ENCODE peak calls at places on chromosome 4, in six cellular contexts. One of them, this sample, is unnamed.

GRCh38 chr4:121213940-121214339 is 49.8 kb upstream of the TNIP3 start:
- DNase-seq in A549: no peak
- DNase-seq in lung: no peak
- DNase-seq in fibroblast of the aortic adventitia: no peak
- DNase-seq in IMR-90: no peak
- DNase-seq in astrocyte of the spinal cord: no peak
- DNase-seq in this sample: no peak

GRCh38 chr4:127782275-127783025 is at the start of gene HSPA4L:
- DNase-seq in A549: peak; percentile 72
- DNase-seq in lung: no peak
- DNase-seq in fibroblast of the aortic adventitia: peak; percentile 59
- DNase-seq in IMR-90: peak; percentile 45
- DNase-seq in astrocyte of the spinal cord: peak; percentile 37
- DNase-seq in this sample: peak; percentile 28

GRCh38 chr4:1255151-1255550 is 6.2 kb upstream of the CTBP1 start:
- DNase-seq in A549: no peak
- DNase-seq in lung: no peak
- DNase-seq in fibroblast of the aortic adventitia: peak; percentile 36
- DNase-seq in IMR-90: no peak
- DNase-seq in astrocyte of the spinal cord: no peak
- DNase-seq in this sample: no peak

GRCh38 chr4:98908182-98908581 is 20.8 kb downstream of the EIF4E start:
- DNase-seq in A549: no peak
- DNase-seq in lung: no peak
- DNase-seq in fibroblast of the aortic adventitia: no peak
- DNase-seq in IMR-90: peak; percentile 4
- DNase-seq in astrocyte of the spinal cord: no peak
- DNase-seq in this sample: no peak

GRCh38 chr4:188780686-188781085 is 641.4 kb downstream of the TRIML1 start:
- DNase-seq in A549: no peak
- DNase-seq in lung: no peak
- DNase-seq in fibroblast of the aortic adventitia: no peak
- DNase-seq in IMR-90: no peak
- DNase-seq in astrocyte of the spinal cord: no peak
- DNase-seq in this sample: no peak

GRCh38 chr4:70938087-70938486 is 35.9 kb downstream of the MOB1B start:
- DNase-seq in A549: no peak
- DNase-seq in lung: no peak
- DNase-seq in fibroblast of the aortic adventitia: no peak
- DNase-seq in IMR-90: no peak
- DNase-seq in astrocyte of the spinal cord: no peak
- DNase-seq in this sample: no peak

GRCh38 chr4:186021461-186022167 is 47.3 kb upstream of the TLR3 start:
- DNase-seq in A549: peak; percentile 21
- DNase-seq in lung: no peak
- DNase-seq in fibroblast of the aortic adventitia: peak; percentile 59
- DNase-seq in IMR-90: peak; percentile 20
- DNase-seq in astrocyte of the spinal cord: peak; percentile 71
- DNase-seq in this sample: no peak

GRCh38 chr4:185394568-185395254 is 1.0 kb downstream of the LRP2BP start:
- DNase-seq in A549: no peak
- DNase-seq in lung: no peak
- DNase-seq in fibroblast of the aortic adventitia: no peak
- DNase-seq in IMR-90: no peak
- DNase-seq in astrocyte of the spinal cord: no peak
- DNase-seq in this sample: no peak

GRCh38 chr4:52989865-52990264 is 127.7 kb downstream of the RASL11B start:
- DNase-seq in A549: no peak
- DNase-seq in lung: no peak
- DNase-seq in fibroblast of the aortic adventitia: no peak
- DNase-seq in IMR-90: no peak
- DNase-seq in astrocyte of the spinal cord: no peak
- DNase-seq in this sample: no peak

GRCh38 chr4:2413821-2414610 is 4.4 kb downstream of the ZFYVE28 start:
- DNase-seq in A549: no peak
- DNase-seq in lung: no peak
- DNase-seq in fibroblast of the aortic adventitia: peak; percentile 32
- DNase-seq in IMR-90: no peak
- DNase-seq in astrocyte of the spinal cord: no peak
- DNase-seq in this sample: no peak

GRCh38 chr4:16082424-16083216 is 1.2 kb downstream of the PROM1 start:
- DNase-seq in A549: no peak
- DNase-seq in lung: peak; percentile 34
- DNase-seq in fibroblast of the aortic adventitia: no peak
- DNase-seq in IMR-90: no peak
- DNase-seq in astrocyte of the spinal cord: no peak
- DNase-seq in this sample: no peak

GRCh38 chr4:54913751-54914526 is 211.5 kb downstream of the KDR start:
- DNase-seq in A549: no peak
- DNase-seq in lung: no peak
- DNase-seq in fibroblast of the aortic adventitia: no peak
- DNase-seq in IMR-90: no peak
- DNase-seq in astrocyte of the spinal cord: no peak
- DNase-seq in this sample: no peak

GRCh38 chr4:184745747-184746531 is 12.0 kb upstream of the CENPU start:
- DNase-seq in A549: peak; percentile 59
- DNase-seq in lung: peak; percentile 72
- DNase-seq in fibroblast of the aortic adventitia: peak; percentile 92
- DNase-seq in IMR-90: peak; percentile 76
- DNase-seq in astrocyte of the spinal cord: peak; percentile 80
- DNase-seq in this sample: peak; percentile 76

GRCh38 chr4:183602444-183603102 is 56.4 kb downstream of the RWDD4 start:
- DNase-seq in A549: peak; percentile 14
- DNase-seq in lung: no peak
- DNase-seq in fibroblast of the aortic adventitia: peak; percentile 50
- DNase-seq in IMR-90: peak; percentile 33
- DNase-seq in astrocyte of the spinal cord: no peak
- DNase-seq in this sample: no peak

GRCh38 chr4:69098470-69098869 is 2.2 kb downstream of the UGT2B7 start:
- DNase-seq in A549: peak; percentile 69
- DNase-seq in lung: no peak
- DNase-seq in fibroblast of the aortic adventitia: no peak
- DNase-seq in IMR-90: no peak
- DNase-seq in astrocyte of the spinal cord: no peak
- DNase-seq in this sample: no peak

GRCh38 chr4:150286656-150287055 is 208.4 kb downstream of the DCLK2 start:
- DNase-seq in A549: no peak
- DNase-seq in lung: no peak
- DNase-seq in fibroblast of the aortic adventitia: no peak
- DNase-seq in IMR-90: no peak
- DNase-seq in astrocyte of the spinal cord: no peak
- DNase-seq in this sample: no peak

GRCh38 chr4:3439391-3439790 is 2.4 kb upstream of the HGFAC start:
- DNase-seq in A549: no peak
- DNase-seq in lung: no peak
- DNase-seq in fibroblast of the aortic adventitia: no peak
- DNase-seq in IMR-90: no peak
- DNase-seq in astrocyte of the spinal cord: no peak
- DNase-seq in this sample: no peak

GRCh38 chr4:102734591-102735385 is 26.0 kb downstream of the MANBA start:
- DNase-seq in A549: no peak
- DNase-seq in lung: no peak
- DNase-seq in fibroblast of the aortic adventitia: no peak
- DNase-seq in IMR-90: peak; percentile 84
- DNase-seq in astrocyte of the spinal cord: peak; percentile 15
- DNase-seq in this sample: peak; percentile 51

GRCh38 chr4:4425119-4425690 is 38.3 kb downstream of the NSG1 start:
- DNase-seq in A549: no peak
- DNase-seq in lung: no peak
- DNase-seq in fibroblast of the aortic adventitia: no peak
- DNase-seq in IMR-90: peak; percentile 11
- DNase-seq in astrocyte of the spinal cord: no peak
- DNase-seq in this sample: no peak

GRCh38 chr4:169143335-169143734 is 127.4 kb downstream of the SH3RF1 start:
- DNase-seq in A549: no peak
- DNase-seq in lung: no peak
- DNase-seq in fibroblast of the aortic adventitia: no peak
- DNase-seq in IMR-90: no peak
- DNase-seq in astrocyte of the spinal cord: no peak
- DNase-seq in this sample: no peak

GRCh38 chr4:167144605-167145004 is 89.7 kb downstream of the SPOCK3 start:
- DNase-seq in A549: no peak
- DNase-seq in lung: no peak
- DNase-seq in fibroblast of the aortic adventitia: no peak
- DNase-seq in IMR-90: no peak
- DNase-seq in astrocyte of the spinal cord: no peak
- DNase-seq in this sample: no peak

GRCh38 chr4:146638801-146639351 is at the start of gene POU4F2:
- DNase-seq in A549: no peak
- DNase-seq in lung: no peak
- DNase-seq in fibroblast of the aortic adventitia: no peak
- DNase-seq in IMR-90: no peak
- DNase-seq in astrocyte of the spinal cord: peak; percentile 25
- DNase-seq in this sample: no peak

GRCh38 chr4:1115528-1116293 is 2.3 kb upstream of the RNF212 start:
- DNase-seq in A549: no peak
- DNase-seq in lung: no peak
- DNase-seq in fibroblast of the aortic adventitia: no peak
- DNase-seq in IMR-90: no peak
- DNase-seq in astrocyte of the spinal cord: no peak
- DNase-seq in this sample: no peak

GRCh38 chr4:173522160-173522873 is 7.7 kb downstream of the HAND2 start:
- DNase-seq in A549: no peak
- DNase-seq in lung: no peak
- DNase-seq in fibroblast of the aortic adventitia: peak; percentile 96
- DNase-seq in IMR-90: peak; percentile 85
- DNase-seq in astrocyte of the spinal cord: peak; percentile 77
- DNase-seq in this sample: no peak
- H3K4me3 ChIP-seq in A549: no peak overlapping the region
- H3K4me3 ChIP-seq in lung: no peak overlapping the region
- H3K4me3 ChIP-seq in fibroblast of the aortic adventitia: peak overlapping the region; percentile 94
- H3K4me3 ChIP-seq in IMR-90: peak overlapping the region; percentile 35
- H3K4me3 ChIP-seq in astrocyte of the spinal cord: peak overlapping the region; percentile 39
- H3K4me3 ChIP-seq in this sample: peak overlapping the region; percentile 55

DNA sequence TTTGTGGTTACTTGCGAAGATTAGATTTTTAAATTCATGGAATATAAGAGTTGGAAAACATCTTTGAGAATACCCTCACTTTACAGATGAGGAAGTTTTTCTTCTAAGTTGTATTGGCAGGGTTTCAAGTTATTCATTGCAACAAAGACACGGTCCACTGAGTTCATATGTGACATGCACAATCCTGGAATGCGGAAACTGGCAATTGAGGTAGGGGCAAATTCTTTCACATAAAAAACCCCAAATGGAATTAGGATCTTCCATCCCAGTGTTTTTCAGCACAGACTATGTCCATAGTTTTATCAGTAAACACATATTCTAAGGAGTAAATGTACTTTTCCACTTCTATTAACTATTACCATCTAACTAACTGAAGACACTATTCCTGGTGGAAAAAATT is 81.8 kb upstream of the NAP1L5 start:
- DNase-seq in A549: no peak
- DNase-seq in lung: no peak
- DNase-seq in fibroblast of the aortic adventitia: peak; percentile 57
- DNase-seq in IMR-90: peak; percentile 23
- DNase-seq in astrocyte of the spinal cord: peak; percentile 73
- DNase-seq in this sample: peak; percentile 69
- TF ChIP-seq CTCF in A549: no peak
- TF ChIP-seq CTCF in lung: no peak
- TF ChIP-seq CTCF in fibroblast of the aortic adventitia: no peak
- TF ChIP-seq CTCF in IMR-90: no peak
- TF ChIP-seq CTCF in astrocyte of the spinal cord: no peak
- TF ChIP-seq CTCF in this sample: no peak

DNA sequence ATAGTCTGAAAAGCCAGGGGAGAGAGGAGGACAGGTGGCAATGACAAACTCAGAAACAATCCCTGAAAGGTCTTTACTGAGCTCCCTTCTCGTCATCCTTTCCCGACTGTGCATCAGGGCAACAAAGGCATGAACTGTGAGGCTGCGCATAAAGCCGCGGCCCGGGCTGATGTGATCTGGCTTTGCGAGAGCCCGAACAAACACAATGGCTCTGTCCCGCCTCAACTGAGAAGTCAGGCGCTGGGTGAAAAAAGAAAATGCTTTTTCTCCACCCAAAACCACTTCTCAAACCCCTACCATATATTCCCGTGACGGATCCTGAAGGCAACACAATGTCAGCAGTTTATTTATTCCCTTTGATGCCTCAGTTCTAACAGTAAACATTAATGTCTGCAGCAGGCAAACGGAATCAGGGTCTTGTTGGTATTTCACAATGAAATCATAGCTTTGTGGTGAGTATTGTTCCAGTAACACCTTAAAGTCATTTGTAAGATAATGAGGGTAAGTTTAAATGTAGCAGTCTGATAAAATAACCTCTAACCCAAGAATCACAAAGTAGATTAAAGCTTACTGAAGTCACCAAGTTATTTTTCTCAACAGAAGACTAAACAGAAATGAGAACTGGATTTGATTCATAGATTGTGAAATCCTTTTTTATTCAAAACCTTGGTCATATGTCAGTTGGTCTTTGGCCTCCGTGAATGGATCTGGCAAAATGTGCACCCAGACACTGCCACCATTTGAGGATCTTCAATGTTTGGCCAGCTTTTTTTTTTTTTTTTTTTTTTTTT is 67.4 kb downstream of the APBB2 start:
- DNase-seq in A549: no peak
- DNase-seq in lung: no peak
- DNase-seq in fibroblast of the aortic adventitia: peak; percentile 57
- DNase-seq in IMR-90: peak; percentile 54
- DNase-seq in astrocyte of the spinal cord: peak; percentile 67
- DNase-seq in this sample: no peak
- H3K4me3 ChIP-seq in A549: no peak overlapping the region
- H3K4me3 ChIP-seq in lung: no peak overlapping the region
- H3K4me3 ChIP-seq in fibroblast of the aortic adventitia: no peak overlapping the region
- H3K4me3 ChIP-seq in IMR-90: no peak overlapping the region
- H3K4me3 ChIP-seq in astrocyte of the spinal cord: no peak overlapping the region
- H3K4me3 ChIP-seq in this sample: no peak overlapping the region

GRCh38 chr4:5497489-5497888 is 210.9 kb downstream of the EVC2 start:
- DNase-seq in A549: no peak
- DNase-seq in lung: no peak
- DNase-seq in fibroblast of the aortic adventitia: no peak
- DNase-seq in IMR-90: no peak
- DNase-seq in astrocyte of the spinal cord: no peak
- DNase-seq in this sample: no peak

GRCh38 chr4:5504486-5504885 is 203.9 kb downstream of the EVC2 start:
- DNase-seq in A549: no peak
- DNase-seq in lung: no peak
- DNase-seq in fibroblast of the aortic adventitia: peak; percentile 30
- DNase-seq in IMR-90: peak; percentile 24
- DNase-seq in astrocyte of the spinal cord: no peak
- DNase-seq in this sample: no peak

GRCh38 chr4:5500165-5500564 is 208.2 kb downstream of the EVC2 start:
- DNase-seq in A549: peak; percentile 32
- DNase-seq in lung: no peak
- DNase-seq in fibroblast of the aortic adventitia: no peak
- DNase-seq in IMR-90: peak; percentile 58
- DNase-seq in astrocyte of the spinal cord: peak; percentile 27
- DNase-seq in this sample: no peak

GRCh38 chr4:5503295-5503694 is 205.1 kb downstream of the EVC2 start:
- DNase-seq in A549: no peak
- DNase-seq in lung: no peak
- DNase-seq in fibroblast of the aortic adventitia: no peak
- DNase-seq in IMR-90: no peak
- DNase-seq in astrocyte of the spinal cord: no peak
- DNase-seq in this sample: no peak
- TF ChIP-seq CTCF in A549: no peak
- TF ChIP-seq CTCF in lung: no peak
- TF ChIP-seq CTCF in fibroblast of the aortic adventitia: no peak
- TF ChIP-seq CTCF in IMR-90: no peak
- TF ChIP-seq CTCF in astrocyte of the spinal cord: no peak
- TF ChIP-seq CTCF in this sample: no peak

GRCh38 chr4:147933316-147933715 is 201.4 kb downstream of the ARHGAP10 start:
- DNase-seq in A549: no peak
- DNase-seq in lung: no peak
- DNase-seq in fibroblast of the aortic adventitia: no peak
- DNase-seq in IMR-90: peak; percentile 59
- DNase-seq in astrocyte of the spinal cord: no peak
- DNase-seq in this sample: peak; percentile 33
- H3K4me3 ChIP-seq in A549: no peak overlapping the region
- H3K4me3 ChIP-seq in lung: no peak overlapping the region
- H3K4me3 ChIP-seq in fibroblast of the aortic adventitia: no peak overlapping the region
- H3K4me3 ChIP-seq in IMR-90: no peak overlapping the region
- H3K4me3 ChIP-seq in astrocyte of the spinal cord: no peak overlapping the region
- H3K4me3 ChIP-seq in this sample: no peak overlapping the region